ENCODE peak calls at places on chromosome 1, in four cellular contexts. O, L, E and D are unnamed samples.

GRCh38 chr1:1092890-1093609 is 18.9 kb upstream of the RNF223 start:
- DNase-seq in O (no peak), L (no peak), E (no peak), D (no peak)

GRCh38 chr1:4090556-4090955 is 190.5 kb upstream of the C1orf174 start:
- DNase-seq in O (no peak), L (no peak), E (no peak), D (no peak)

GRCh38 chr1:81391100-81391828 is 409.5 kb upstream of the ADGRL2 start:
- DNase-seq in O (no peak), L (peak; percentile 3), E (no peak), D (no peak)

GRCh38 chr1:240027059-240027462 is 64.6 kb upstream of the FMN2 start:
- DNase-seq in O (peak; percentile 30), L (peak; percentile 72), E (no peak), D (peak; percentile 71)

GRCh38 chr1:93322349-93322748 is 23.4 kb upstream of the DR1 start:
- DNase-seq in O (no peak), L (no peak), E (no peak), D (no peak)

GRCh38 chr1:167856711-167857418 is 57.1 kb downstream of the ADCY10 start:
- DNase-seq in O (no peak), L (no peak), E (no peak), D (no peak)

GRCh38 chr1:6259491-6260362 is 1.2 kb downstream of the GPR153 start:
- DNase-seq in O (peak; percentile 91), L (peak; percentile 77), E (no peak), D (peak; percentile 77)

GRCh38 chr1:153393926-153394325 is 3.1 kb upstream of the S100A8 start:
- DNase-seq in O (no peak), L (no peak), E (no peak), D (no peak)

GRCh38 chr1:38431669-38432376 is 385.2 kb upstream of the POU3F1 start:
- DNase-seq in O (no peak), L (no peak), E (no peak), D (no peak)

GRCh38 chr1:41492341-41492848 is 7.9 kb upstream of the EDN2 start:
- DNase-seq in O (no peak), L (no peak), E (no peak), D (no peak)

GRCh38 chr1:100362821-100363466 is 10.6 kb downstream of the CDC14A start:
- DNase-seq in O (no peak), L (no peak), E (no peak), D (no peak)

GRCh38 chr1:213277036-213277435 is 226.0 kb downstream of the RPS6KC1 start:
- DNase-seq in O (no peak), L (no peak), E (no peak), D (no peak)

GRCh38 chr1:169745015-169745861 is 11.4 kb upstream of the SELE start:
- DNase-seq in O (no peak), L (peak; percentile 80), E (no peak), D (peak; percentile 96)

GRCh38 chr1:21663951-21664805 is 5.0 kb downstream of the RAP1GAP start:
- DNase-seq in O (peak; percentile 9), L (no peak), E (no peak), D (no peak)

GRCh38 chr1:32767156-32767555 is 50.0 kb downstream of the YARS1 start:
- DNase-seq in O (no peak), L (no peak), E (no peak), D (no peak)

DNA sequence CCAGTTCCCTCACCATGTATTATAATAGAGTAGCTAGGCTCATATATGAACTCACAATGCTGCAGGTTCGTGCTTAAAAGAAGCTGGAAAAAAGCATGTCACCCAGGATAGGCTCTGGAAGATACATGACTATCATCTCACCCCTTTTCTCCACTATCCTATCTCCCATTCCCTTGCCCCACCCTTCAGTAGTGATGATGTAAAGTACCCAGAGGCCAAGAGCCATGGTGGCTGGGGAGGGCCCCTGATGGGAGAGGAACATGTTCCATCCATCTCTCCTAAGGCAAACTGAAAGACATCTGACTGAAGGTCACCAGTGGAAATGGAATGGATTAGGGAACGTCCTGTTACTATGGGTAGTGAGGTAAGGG is 20.3 kb upstream of the RBBP5 start:
- DNase-seq in O (no peak), L (no peak), E (no peak), D (no peak)
- H3K4me3 ChIP-seq in O (no peak overlapping the region), L (no peak overlapping the region), E (no peak overlapping the region), D (no peak overlapping the region)

DNA sequence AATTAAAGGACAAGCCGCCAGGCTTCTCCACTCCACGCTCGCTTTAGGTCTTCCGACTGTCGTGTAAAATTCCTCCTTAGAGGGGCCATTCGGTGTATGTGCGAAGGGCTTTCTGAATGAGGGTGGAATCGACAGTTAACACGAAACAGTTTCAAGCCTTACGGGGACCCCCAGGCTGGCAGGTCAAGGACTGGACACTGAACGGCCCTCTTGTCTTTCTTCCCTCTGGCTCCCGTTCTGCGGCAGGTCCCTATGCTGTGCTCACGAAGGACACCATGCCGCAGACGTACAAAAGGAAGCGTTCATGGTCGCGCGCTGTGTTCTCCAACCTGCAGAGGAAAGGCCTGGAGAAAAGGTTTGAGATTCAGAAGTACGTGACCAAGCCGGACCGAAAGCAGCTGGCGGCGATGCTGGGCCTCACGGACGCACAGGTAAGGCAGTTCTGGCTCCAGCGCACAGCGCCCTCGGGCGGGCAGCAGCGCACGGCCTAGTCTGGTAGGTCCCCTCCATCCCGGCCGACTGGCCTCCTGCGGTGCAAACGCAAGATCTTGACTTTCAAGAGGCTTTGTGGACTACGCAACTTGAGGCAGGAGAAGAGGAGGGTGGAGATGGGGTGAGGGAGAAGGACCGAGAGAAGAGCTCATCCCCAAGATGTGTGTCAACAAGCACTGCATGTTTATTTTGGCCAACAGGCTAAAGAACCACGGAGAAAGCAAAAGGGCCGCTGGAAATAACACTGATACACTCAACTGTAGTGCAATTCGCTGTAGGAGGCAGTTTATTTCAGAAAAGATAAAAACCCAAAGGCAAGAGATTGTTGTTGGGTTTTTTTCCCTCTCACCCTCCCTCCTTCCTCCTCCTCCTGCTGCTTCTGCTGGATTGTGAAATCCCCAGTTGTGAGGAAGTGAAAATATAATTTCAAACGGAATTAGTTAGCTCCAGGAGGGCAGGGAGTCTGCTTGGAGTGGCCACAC is 3.0 kb downstream of the HLX start:
- DNase-seq in O (no peak), L (peak; percentile 67), E (no peak), D (peak; percentile 78)
- TF ChIP-seq CTCF in O (no peak), L (peak; percentile 44), E (no peak), D (peak; percentile 18)

DNA sequence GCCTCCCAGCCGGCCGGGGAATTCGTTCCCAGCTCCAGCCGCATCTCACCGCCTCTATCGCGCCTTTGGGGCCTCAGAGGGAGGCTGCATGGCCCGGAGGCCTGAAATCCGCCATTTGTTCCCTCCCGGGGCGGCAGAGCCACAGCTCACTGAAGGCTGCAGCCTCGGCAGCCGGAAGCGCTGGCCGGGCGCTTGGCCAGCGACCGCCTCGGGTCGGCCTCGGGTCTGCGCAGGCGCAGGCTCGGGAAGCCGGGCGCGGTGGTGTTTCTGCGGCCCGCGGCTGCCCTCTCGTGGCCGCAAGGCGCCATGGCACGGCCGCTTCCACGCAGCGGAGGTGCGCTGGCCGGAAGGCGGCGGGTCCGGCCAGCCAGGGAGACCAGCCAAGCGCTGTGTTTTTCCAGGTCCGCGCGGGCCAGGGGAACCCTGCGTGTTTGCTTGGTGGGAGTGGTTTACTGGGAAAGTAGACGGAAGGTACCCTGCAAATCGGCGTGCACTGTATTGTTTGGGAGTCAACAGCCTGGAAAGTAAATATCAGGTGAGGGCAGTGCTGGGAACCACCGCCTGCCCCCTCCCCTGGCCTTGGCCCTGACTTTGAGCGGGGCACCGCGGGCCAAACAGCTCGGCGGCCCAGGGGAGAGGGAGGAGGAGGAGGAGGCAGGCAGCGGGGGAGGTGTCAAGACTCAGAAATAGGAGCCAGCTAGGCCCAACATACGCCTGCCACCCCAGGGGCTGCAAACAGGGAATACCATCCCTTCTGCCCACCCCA is 52.7 kb upstream of the CD34 start:
- DNase-seq in O (peak; percentile 98), L (peak; percentile 85), E (no peak), D (peak; percentile 81)
- H3K4me3 ChIP-seq in O (peak overlapping the region; percentile 48), L (peak overlapping the region; percentile 67), E (peak overlapping the region; percentile 59), D (peak overlapping the region; percentile 63)

DNA sequence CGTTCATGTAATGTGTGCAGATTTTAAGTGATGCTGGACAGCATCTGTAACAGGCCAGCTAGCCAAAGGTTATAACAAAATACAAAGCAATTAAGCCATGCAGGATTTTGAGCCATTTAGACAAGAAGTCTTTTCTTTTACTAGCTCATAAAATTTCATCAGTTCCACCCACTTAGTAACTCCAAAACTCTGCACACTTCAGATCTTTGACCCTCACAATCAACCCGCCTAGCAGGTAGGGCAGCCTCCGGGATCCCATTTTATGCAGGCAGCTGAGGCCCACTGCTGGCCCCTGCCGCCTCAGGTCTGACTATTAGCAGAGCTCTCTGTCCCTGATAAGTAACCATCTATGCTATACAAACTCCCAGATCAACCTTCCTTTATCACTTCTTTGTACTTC is 9.2 kb downstream of the LBR start:
- DNase-seq in O (no peak), L (no peak), E (no peak), D (no peak)
- TF ChIP-seq CTCF in O (no peak), L (no peak), E (no peak), D (no peak)

DNA sequence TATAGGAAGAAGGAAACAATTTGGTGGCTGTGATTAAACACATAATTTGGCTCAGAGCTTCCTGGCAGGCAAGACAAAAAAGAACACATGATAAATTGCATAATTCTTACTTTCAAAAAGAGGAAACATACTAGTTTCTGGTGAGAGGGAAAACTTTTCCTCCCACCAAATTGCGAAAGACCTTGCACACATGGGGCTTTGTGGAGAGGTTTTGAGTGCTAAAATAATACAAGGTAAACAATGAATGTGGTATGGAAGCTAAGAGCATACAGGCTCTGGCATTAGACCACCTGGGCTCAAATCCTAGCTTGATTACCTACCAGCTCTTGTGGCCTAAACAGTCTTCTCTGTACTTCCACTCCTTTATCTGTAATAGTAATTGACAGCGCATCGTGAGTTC is 140.1 kb upstream of the HOOK1 start:
- DNase-seq in O (no peak), L (peak; percentile 66), E (no peak), D (peak; percentile 79)
- H3K4me3 ChIP-seq in O (no peak overlapping the region), L (no peak overlapping the region), E (no peak overlapping the region), D (no peak overlapping the region)

GRCh38 chr1:160405331-160405877 is 5.0 kb downstream of the VANGL2 start:
- DNase-seq in O (no peak), L (no peak), E (no peak), D (no peak)
- TF ChIP-seq CTCF in O (no peak), L (no peak), E (no peak), D (no peak)

DNA sequence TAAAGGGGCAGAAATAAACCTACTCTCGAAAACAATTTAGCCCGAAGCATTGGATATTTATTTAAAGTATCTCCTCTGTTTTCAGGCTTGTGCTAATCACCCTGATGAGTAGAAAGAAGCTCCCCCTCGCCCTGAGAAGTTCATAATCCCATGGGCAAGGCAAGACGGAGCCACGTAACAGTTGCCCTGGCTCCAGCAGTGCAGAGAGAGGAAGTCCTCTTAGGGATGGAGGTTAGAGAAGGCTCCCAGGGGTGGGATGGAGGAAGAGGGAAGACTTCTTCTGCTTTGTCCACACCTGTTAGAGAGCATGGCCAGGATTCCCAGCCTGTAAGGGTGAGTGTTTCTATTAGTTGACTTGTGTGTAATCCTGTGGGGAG is 3.4 kb upstream of the GPR25 start:
- DNase-seq in O (no peak), L (no peak), E (no peak), D (no peak)
- H3K4me3 ChIP-seq in O (no peak overlapping the region), L (no peak overlapping the region), E (no peak overlapping the region), D (no peak overlapping the region)

DNA sequence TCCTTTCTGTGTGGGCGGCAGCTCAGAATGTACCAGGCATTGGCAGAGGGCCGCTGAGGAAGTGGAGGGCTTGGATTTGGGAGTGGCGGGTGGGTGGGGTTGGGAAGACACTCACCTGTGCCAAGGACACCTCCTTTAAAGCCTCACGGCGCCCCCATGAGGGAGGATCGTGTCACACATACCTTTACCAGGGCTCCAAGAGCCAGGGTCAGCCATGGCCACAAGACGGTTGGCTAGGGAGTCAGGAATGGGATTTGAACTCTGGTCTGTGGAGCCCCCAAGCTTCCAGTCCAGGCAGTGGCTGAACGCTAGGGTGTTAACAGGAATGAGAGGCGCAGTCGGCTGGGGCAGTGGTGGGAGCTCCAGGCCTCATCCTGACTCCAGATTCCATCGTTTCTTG is 4.6 kb downstream of the NBL1 start:
- DNase-seq in O (peak; percentile 61), L (peak; percentile 55), E (no peak), D (peak; percentile 39)
- TF ChIP-seq CTCF in O (no peak), L (no peak), E (peak; percentile 47), D (peak; percentile 20)